ENCODE peak calls at places on chromosomes 5 and 9, in eight cellular contexts. T is H7; D is activated B cell treated with CpG ODN at 0.5 μM for 24 hours; Z is PC-3; Y is stimulated activated CD4-positive, alpha-beta T cell treated with anti-CD3 and anti-CD28 coated beads, Interleukin-1b, Interleukin-23, amount 100 ng/mL, for 1 hour; H is LoVo; P is nephron progenitor cell; V is HFFc6. M is an unnamed sample.

GRCh38 chr5:123505633-123506032 is 6.3 kb upstream of the CSNK1G3 start:
- DNase-seq in Z (no peak), V (no peak), P (no peak), T (no peak), H (no peak), D (no peak), Y (no peak), M (no peak)

GRCh38 chr5:93790401-93790800 is 49.0 kb upstream of the POU5F2 start:
- DNase-seq in P (no peak), T (no peak), Y (no peak), V (peak; percentile 73), H (no peak), D (no peak), Z (peak; percentile 84), M (no peak)

GRCh38 chr9:29213374-29214161 is 1640.3 kb upstream of the C9orf72 start:
- DNase-seq in Y (no peak), D (no peak), V (no peak), H (no peak), T (peak; percentile 75), Z (peak; percentile 34), P (peak; percentile 53), M (peak; percentile 81)

GRCh38 chr5:157554180-157555030 is 21.2 kb downstream of the ADAM19 start:
- DNase-seq in D (no peak), T (no peak), P (no peak), V (no peak), H (no peak), Z (no peak), Y (no peak), M (no peak)

GRCh38 chr5:117590944-117591343 is 1016.3 kb upstream of the SEMA6A start:
- DNase-seq in V (peak; percentile 24), P (no peak), T (peak; percentile 8), Y (no peak), D (no peak), Z (peak; percentile 5), H (peak; percentile 22), M (no peak)

GRCh38 chr5:92909545-92909962 is 671.5 kb downstream of the NR2F1-AS1 start:
- DNase-seq in V (no peak), D (no peak), Z (peak; percentile 29), H (no peak), Y (no peak), P (peak; percentile 70), T (peak; percentile 2), M (peak; percentile 60)

GRCh38 chr5:171477666-171478065 is 58.2 kb downstream of the FGF18 start:
- DNase-seq in Y (no peak), D (no peak), Z (no peak), T (no peak), H (no peak), P (no peak), V (no peak), M (no peak)

GRCh38 chr5:134437340-134438267 is 25.9 kb upstream of the CDKN2AIPNL start:
- DNase-seq in T (no peak), H (no peak), V (peak; percentile 67), Z (peak; percentile 23), Y (no peak), D (no peak), P (no peak), M (no peak)

GRCh38 chr5:151471276-151471675 is 23.9 kb downstream of the SLC36A1 start:
- DNase-seq in V (no peak), Y (no peak), P (no peak), T (no peak), H (no peak), Z (no peak), D (no peak), M (no peak)

GRCh38 chr5:149500922-149501582 is 50.2 kb downstream of the CSNK1A1 start:
- DNase-seq in Y (no peak), P (no peak), T (no peak), V (peak; percentile 92), D (no peak), Z (no peak), H (no peak), M (no peak)

GRCh38 chr5:177189965-177190364 is 56.4 kb downstream of the NSD1 start:
- DNase-seq in V (no peak), Z (no peak), Y (no peak), H (no peak), T (no peak), D (no peak), P (no peak), M (no peak)

GRCh38 chr9:98010450-98010849 is 27.3 kb downstream of the ANP32B start:
- DNase-seq in Y (no peak), D (no peak), T (peak; percentile 60), H (no peak), Z (peak; percentile 40), V (peak; percentile 39), P (no peak), M (peak; percentile 48)

GRCh38 chr9:84070590-84070989 is 90.0 kb downstream of the RMI1 start:
- DNase-seq in Y (no peak), V (no peak), D (no peak), H (no peak), P (no peak), T (no peak), Z (no peak), M (no peak)

GRCh38 chr9:16530669-16531461 is 339.6 kb downstream of the BNC2 start:
- DNase-seq in H (no peak), Y (no peak), V (no peak), D (no peak), T (no peak), P (no peak), Z (no peak), M (no peak)

GRCh38 chr9:21661626-21662025 is 140.8 kb upstream of the MTAP start:
- DNase-seq in Z (no peak), T (no peak), D (no peak), Y (no peak), H (no peak), V (no peak), P (no peak), M (no peak)

GRCh38 chr5:1503301-1504243 is 20.2 kb downstream of the LPCAT1 start:
- DNase-seq in T (no peak), Z (no peak), D (peak; percentile 43), P (no peak), Y (no peak), H (no peak), V (no peak), M (no peak)

GRCh38 chr5:23089316-23089715 is 236.2 kb upstream of the CDH12 start:
- DNase-seq in H (no peak), P (no peak), Y (no peak), V (no peak), Z (no peak), D (no peak), T (no peak), M (no peak)

GRCh38 chr5:150298701-150299451 is 3.8 kb downstream of the ARSI start:
- DNase-seq in T (no peak), V (peak; percentile 99), P (no peak), H (peak; percentile 2), Y (no peak), Z (peak; percentile 72), D (no peak), M (no peak)

GRCh38 chr5:69468631-69469030 is 24.0 kb upstream of the OCLN start:
- DNase-seq in P (no peak), H (no peak), Y (no peak), D (no peak), V (no peak), T (no peak), Z (no peak), M (no peak)

GRCh38 chr5:179346401-179346800 is 1.1 kb upstream of the ADAMTS2 start:
- DNase-seq in H (no peak), Z (no peak), P (no peak), Y (no peak), D (no peak), V (no peak), T (no peak), M (no peak)

GRCh38 chr5:91464886-91465646 is 81.9 kb upstream of the ARRDC3 start:
- DNase-seq in V (no peak), P (no peak), H (no peak), Z (no peak), T (no peak), Y (no peak), D (no peak), M (no peak)

GRCh38 chr5:81239613-81240012 is 6.5 kb downstream of the CKMT2 start:
- DNase-seq in Z (no peak), T (no peak), D (no peak), V (no peak), Y (no peak), P (no peak), H (no peak), M (no peak)

GRCh38 chr5:96601811-96602244 is 60.3 kb upstream of the CAST start:
- DNase-seq in Y (no peak), T (peak; percentile 64), P (peak; percentile 49), H (peak; percentile 70), V (peak; percentile 73), D (no peak), Z (peak; percentile 84), M (peak; percentile 40)

GRCh38 chr5:101437341-101437740 is 534.3 kb upstream of the ST8SIA4 start:
- DNase-seq in V (no peak), Y (no peak), P (no peak), Z (no peak), D (no peak), H (no peak), T (no peak), M (no peak)

GRCh38 chr9:89523948-89524347 is 26.0 kb upstream of the SEMA4D start:
- DNase-seq in H (no peak), V (no peak), P (no peak), Y (no peak), D (no peak), T (no peak), Z (no peak), M (no peak)

GRCh38 chr9:125977223-125977622 is 230.1 kb downstream of the PBX3 start:
- DNase-seq in T (no peak), V (peak; percentile 13), P (no peak), Z (peak; percentile 54), D (no peak), H (no peak), Y (no peak), M (no peak)

GRCh38 chr5:132490484-132491367 is at the start of gene IRF1:
- DNase-seq in H (peak; percentile 97), V (peak; percentile 95), Z (peak; percentile 92), T (peak; percentile 99), D (peak; percentile 98), P (peak; percentile 94), Y (peak; percentile 97), M (peak; percentile 96)

GRCh38 chr9:137645211-137645610 is 26.4 kb downstream of the EHMT1 start:
- DNase-seq in Z (no peak), P (no peak), Y (no peak), H (no peak), T (no peak), V (no peak), D (no peak), M (no peak)

GRCh38 chr5:16144416-16144815 is 35.2 kb downstream of the MARCHF11 start:
- DNase-seq in H (no peak), D (no peak), Z (no peak), T (no peak), Y (no peak), V (no peak), P (no peak), M (no peak)

GRCh38 chr5:2603176-2603575 is 148.3 kb downstream of the IRX2 start:
- DNase-seq in D (no peak), T (no peak), H (no peak), Y (no peak), V (no peak), P (no peak), Z (no peak), M (no peak)

GRCh38 chr5:124438390-124439380 is 307.8 kb downstream of the ZNF608 start:
- DNase-seq in T (peak; percentile 25), Y (no peak), P (no peak), Z (no peak), D (no peak), H (no peak), V (no peak), M (peak; percentile 56)

GRCh38 chr9:581673-582497 is 259.6 kb upstream of the DMRT1 start:
- DNase-seq in Z (peak; percentile 15), V (no peak), P (peak; percentile 26), Y (no peak), D (no peak), T (peak; percentile 76), H (no peak), M (peak; percentile 71)

GRCh38 chr9:99690573-99690972 is 131.1 kb upstream of the NR4A3 start:
- DNase-seq in V (no peak), Z (no peak), T (no peak), D (no peak), Y (no peak), H (no peak), P (no peak), M (no peak)

GRCh38 chr5:38297830-38298608 is 39.7 kb downstream of the EGFLAM start:
- DNase-seq in P (no peak), H (no peak), Z (no peak), V (no peak), D (no peak), T (no peak), Y (no peak), M (no peak)